ENCODE peak calls at places on chromosome 5, in seven cellular contexts. O is A549; V is Jurkat, Clone E6-1; Y is ACHN; X is neural crest cell; M is T1000; U is mesothelial cell of epicardium. L is an unnamed sample.

GRCh38 chr5:176737001-176737745 is 73.2 kb upstream of the UNC5A start:
- DNase-seq in O (no peak), V (no peak), Y (no peak), X (no peak), M (no peak), U (peak; percentile 21), L (no peak)

GRCh38 chr5:102690910-102691309 is 64.2 kb upstream of the PAM start:
- DNase-seq in O (no peak), V (no peak), Y (no peak), X (no peak), M (no peak), U (no peak), L (no peak)

GRCh38 chr5:32916648-32917047 is 205.5 kb downstream of the NPR3 start:
- DNase-seq in O (peak; percentile 56), V (peak; percentile 5), Y (peak; percentile 4), X (no peak), M (no peak), U (no peak), L (no peak)

GRCh38 chr5:160181965-160182622 is 47.2 kb upstream of the FABP6 start:
- DNase-seq in O (no peak), V (no peak), Y (no peak), X (no peak), M (no peak), U (no peak), L (no peak)

GRCh38 chr5:135553688-135554462 is 18.1 kb upstream of the NEUROG1 start:
- DNase-seq in O (peak; percentile 62), V (no peak), Y (peak; percentile 64), X (no peak), M (no peak), U (no peak), L (no peak)

GRCh38 chr5:12242960-12243888 is 339.0 kb upstream of the CTNND2 start:
- DNase-seq in O (no peak), V (no peak), Y (no peak), X (no peak), M (no peak), U (no peak), L (no peak)

GRCh38 chr5:53407373-53407772 is 73.1 kb upstream of the FST start:
- DNase-seq in O (no peak), V (no peak), Y (no peak), X (no peak), M (no peak), U (no peak), L (no peak)

GRCh38 chr5:62316110-62316509 is 10.1 kb downstream of the KIF2A start:
- DNase-seq in O (no peak), V (no peak), Y (no peak), X (no peak), M (no peak), U (no peak), L (no peak)

GRCh38 chr5:147510885-147511284 is 1.0 kb upstream of the DPYSL3 start:
- DNase-seq in O (no peak), V (no peak), Y (no peak), X (no peak), M (no peak), U (no peak), L (no peak)